ENCODE peak calls at places on chromosomes 11 and 22, in nine cellular contexts. T is endothelial cell of umbilical vein, W is A549, V is uterus, X is adrenal gland, Z is heart left ventricle, K is IMR-90, N is transverse colon, J is esophagus muscularis mucosa. S is an unnamed sample.

GRCh38 chr22:29811377-29811776 is 26.7 kb downstream of the ASCC2 start:
- DNase-seq in T (no peak), W (peak), V (no peak), X (no peak), Z (no peak), K (no peak), N (peak), J (no peak), S (no peak)

GRCh38 chr22:23213031-23213555 is 32.8 kb downstream of the BCR start:
- DNase-seq in T (no peak), W (no peak), V (no peak), X (peak), Z (no peak), K (no peak), N (no peak), J (no peak), S (no peak)

GRCh38 chr11:44681698-44682097 is 45.1 kb upstream of the TSPAN18 start:
- DNase-seq in T (peak), W (no peak), V (no peak), X (peak), Z (no peak), K (peak), N (no peak), J (no peak), S (no peak)

GRCh38 chr11:67503119-67504022 is 1.8 kb downstream of the PITPNM1 start:
- DNase-seq in T (no peak), W (no peak), V (no peak), X (no peak), Z (no peak), K (no peak), N (no peak), J (no peak), S (no peak)

GRCh38 chr11:46537851-46538295 is 56.0 kb downstream of the AMBRA1 start:
- DNase-seq in T (peak), W (peak), V (peak), X (peak), Z (peak), K (peak), N (peak), J (no peak), S (peak)

GRCh38 chr22:38027487-38027886 is 29.7 kb upstream of the PICK1 start:
- DNase-seq in T (no peak), W (no peak), V (no peak), X (no peak), Z (no peak), K (no peak), N (no peak), J (no peak), S (no peak)

GRCh38 chr11:102680945-102681344 is 24.6 kb downstream of the MMP27 start:
- DNase-seq in T (no peak), W (no peak), V (no peak), X (no peak), Z (no peak), K (no peak), N (no peak), J (peak), S (no peak)

GRCh38 chr11:119382101-119382500 is 611 bp upstream of the USP2 start:
- DNase-seq in T (no peak), W (no peak), V (no peak), X (no peak), Z (no peak), K (no peak), N (no peak), J (no peak), S (no peak)

GRCh38 chr11:57555393-57555792 is 12.1 kb downstream of the UBE2L6 start:
- DNase-seq in T (no peak), W (no peak), V (no peak), X (no peak), Z (no peak), K (no peak), N (no peak), J (no peak), S (no peak)

GRCh38 chr11:57770793-57771192 is 9.2 kb downstream of the CTNND1 start:
- DNase-seq in T (no peak), W (no peak), V (no peak), X (no peak), Z (no peak), K (no peak), N (no peak), J (no peak), S (no peak)

GRCh38 chr11:75351541-75352416 is at the start of gene ARRB1:
- DNase-seq in T (no peak), W (peak), V (peak), X (peak), Z (peak), K (no peak), N (peak), J (no peak), S (peak)

GRCh38 chr22:27317156-27317555 is 484.4 kb downstream of the MN1 start:
- DNase-seq in T (no peak), W (peak), V (no peak), X (no peak), Z (no peak), K (no peak), N (peak), J (no peak), S (no peak)

GRCh38 chr22:29216011-29216872 is 10.5 kb downstream of the EMID1 start:
- DNase-seq in T (no peak), W (no peak), V (no peak), X (no peak), Z (no peak), K (no peak), N (no peak), J (no peak), S (no peak)

GRCh38 chr11:67494371-67495233 is 10.6 kb downstream of the PITPNM1 start:
- DNase-seq in T (no peak), W (no peak), V (no peak), X (no peak), Z (no peak), K (no peak), N (no peak), J (no peak), S (no peak)

GRCh38 chr11:103867481-103867880 is 169.0 kb upstream of the DDI1 start:
- DNase-seq in T (no peak), W (no peak), V (no peak), X (no peak), Z (no peak), K (no peak), N (no peak), J (no peak), S (no peak)

GRCh38 chr11:41201156-41201555 is 258.3 kb downstream of the LRRC4C start:
- DNase-seq in T (no peak), W (peak), V (no peak), X (peak), Z (no peak), K (peak), N (no peak), J (no peak), S (peak)

GRCh38 chr11:85961930-85962363 is 106.8 kb downstream of the CCDC83 start:
- DNase-seq in T (peak), W (no peak), V (no peak), X (no peak), Z (no peak), K (peak), N (no peak), J (no peak), S (no peak)

GRCh38 chr11:20544536-20545237 is 54.7 kb upstream of the SLC6A5 start:
- DNase-seq in T (no peak), W (no peak), V (no peak), X (no peak), Z (no peak), K (no peak), N (no peak), J (no peak), S (no peak)

GRCh38 chr11:12280838-12281565 is 96.4 kb upstream of the PARVA start:
- DNase-seq in T (no peak), W (no peak), V (no peak), X (no peak), Z (no peak), K (peak), N (no peak), J (no peak), S (no peak)

GRCh38 chr11:105610796-105611361 is 1.0 kb downstream of the GRIA4 start:
- DNase-seq in T (peak), W (no peak), V (no peak), X (no peak), Z (no peak), K (no peak), N (no peak), J (no peak), S (no peak)

DNA sequence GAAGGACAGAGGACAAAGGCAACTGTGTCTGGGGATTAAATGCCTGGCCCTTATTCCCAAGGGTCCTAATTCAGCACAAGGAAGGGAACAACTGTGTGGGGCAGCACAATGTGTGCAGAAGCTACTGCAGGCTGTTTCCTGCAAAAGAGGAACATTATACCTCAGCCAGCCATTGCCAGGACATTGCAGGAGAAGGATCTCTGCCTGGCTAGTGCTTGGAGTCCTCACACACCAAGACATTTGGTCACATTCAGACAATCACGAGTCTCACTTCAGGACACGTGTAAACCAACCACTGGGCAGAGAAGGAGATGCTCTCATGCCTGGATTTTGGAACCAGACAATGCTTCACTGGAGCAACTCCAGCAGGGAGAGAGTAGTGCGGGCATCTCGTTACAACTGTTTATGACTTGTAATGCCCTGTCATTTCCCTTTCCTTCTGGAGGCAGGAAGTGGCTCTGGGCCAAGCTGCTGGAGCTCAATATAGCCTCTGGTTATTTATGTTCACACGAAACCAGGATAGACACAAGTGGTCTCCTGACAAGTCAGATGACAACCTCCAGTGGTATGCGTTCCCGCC is 23.9 kb upstream of the ZC3H12C start:
- DNase-seq in T (peak), W (no peak), V (no peak), X (peak), Z (peak), K (peak), N (peak), J (no peak), S (no peak)
- TF ChIP-seq POLR2A in T (peak), W (no peak), V (no peak), X (no peak), Z (no peak), K (no peak), N (no peak), J (no peak), S (no peak)

GRCh38 chr11:111734383-111735261 is 31.6 kb downstream of the PPP2R1B start:
- DNase-seq in T (peak), W (no peak), V (peak), X (no peak), Z (no peak), K (no peak), N (no peak), J (no peak), S (no peak)

GRCh38 chr11:111736621-111737055 is 29.6 kb downstream of the PPP2R1B start:
- DNase-seq in T (no peak), W (no peak), V (no peak), X (no peak), Z (no peak), K (no peak), N (no peak), J (no peak), S (no peak)

GRCh38 chr11:111733655-111734088 is 32.5 kb downstream of the PPP2R1B start:
- DNase-seq in T (no peak), W (no peak), V (peak), X (peak), Z (peak), K (no peak), N (no peak), J (no peak), S (no peak)

GRCh38 chr11:111736191-111736590 is 30.0 kb downstream of the PPP2R1B start:
- DNase-seq in T (no peak), W (no peak), V (peak), X (no peak), Z (no peak), K (peak), N (no peak), J (no peak), S (no peak)

DNA sequence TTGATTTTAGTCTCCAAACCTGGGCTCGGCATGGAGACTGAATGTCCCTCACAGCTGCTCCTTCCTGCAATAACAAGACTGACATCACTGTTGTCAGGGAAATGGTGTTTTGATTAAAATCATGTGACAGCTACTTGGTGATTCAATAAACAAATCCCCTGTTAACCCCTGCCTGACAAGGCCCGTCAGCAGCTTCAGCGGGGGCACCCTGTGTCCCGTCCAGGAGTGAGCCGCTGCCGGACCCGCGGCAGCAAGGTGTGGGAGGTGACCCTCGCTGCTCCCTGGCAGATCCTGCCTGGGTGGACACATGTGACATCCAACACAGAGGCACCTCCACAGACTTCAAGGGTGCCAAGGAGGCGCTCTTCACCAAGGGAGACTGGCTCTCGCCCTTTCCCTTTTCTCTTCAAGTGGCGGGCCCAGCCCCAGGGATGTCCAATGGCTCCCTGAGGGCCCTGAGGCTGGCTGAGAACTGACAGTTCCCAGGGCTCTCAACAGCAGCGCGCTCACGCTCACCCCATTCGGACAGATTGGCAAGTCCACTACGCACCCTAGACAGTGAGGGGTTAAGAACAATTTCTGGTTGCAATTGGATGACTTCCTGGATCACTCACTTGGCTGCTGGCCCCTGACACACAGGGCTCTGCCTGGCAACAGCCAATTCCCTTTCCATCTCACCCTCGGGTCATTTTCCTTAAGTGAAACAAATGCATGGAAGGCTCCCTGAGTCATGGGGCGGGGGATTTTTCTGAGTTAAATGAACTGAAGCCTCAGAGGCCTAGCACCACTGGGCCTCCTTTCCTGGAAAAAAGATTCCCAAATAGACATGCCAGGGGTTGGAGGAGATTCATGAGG is 30.7 kb downstream of the PPP2R1B start:
- DNase-seq in T (peak), W (peak), V (peak), X (peak), Z (peak), K (peak), N (peak), J (no peak), S (peak)
- TF ChIP-seq POLR2A in T (peak), W (no peak), V (peak), X (no peak), Z (peak), K (peak), N (no peak), J (no peak), S (no peak)

GRCh38 chr11:62705880-62706831 is 1.1 kb downstream of the BSCL2 start:
- DNase-seq in T (peak), W (peak), V (peak), X (peak), Z (peak), K (peak), N (peak), J (peak), S (peak)
- TF ChIP-seq POLR2A in T (peak), W (peak), V (no peak), X (peak), Z (peak), K (peak), N (peak), J (no peak), S (peak)

GRCh38 chr11:3040881-3041280 is 16.3 kb downstream of the CARS1 start:
- DNase-seq in T (no peak), W (no peak), V (no peak), X (no peak), Z (no peak), K (no peak), N (no peak), J (no peak), S (no peak)

GRCh38 chr11:3043315-3043871 is 13.8 kb downstream of the CARS1 start:
- DNase-seq in T (no peak), W (no peak), V (peak), X (peak), Z (peak), K (no peak), N (peak), J (no peak), S (no peak)

GRCh38 chr11:3042496-3043314 is 14.5 kb downstream of the CARS1 start:
- DNase-seq in T (no peak), W (no peak), V (no peak), X (peak), Z (no peak), K (no peak), N (no peak), J (no peak), S (no peak)

GRCh38 chr11:3044004-3044403 is 13.2 kb downstream of the CARS1 start:
- DNase-seq in T (no peak), W (no peak), V (no peak), X (peak), Z (no peak), K (peak), N (no peak), J (no peak), S (no peak)

GRCh38 chr11:3041699-3042098 is 15.5 kb downstream of the CARS1 start:
- DNase-seq in T (no peak), W (no peak), V (no peak), X (peak), Z (peak), K (no peak), N (no peak), J (no peak), S (no peak)
- TF ChIP-seq POLR2A in T (no peak), W (no peak), V (no peak), X (no peak), Z (no peak), K (no peak), N (no peak), J (no peak), S (no peak)

GRCh38 chr11:34825670-34826383 is 90.4 kb downstream of the APIP start:
- DNase-seq in T (no peak), W (no peak), V (no peak), X (no peak), Z (no peak), K (no peak), N (peak), J (no peak), S (no peak)
- TF ChIP-seq POLR2A in T (no peak), W (no peak), V (no peak), X (no peak), Z (no peak), K (no peak), N (peak), J (no peak), S (no peak)

GRCh38 chr11:14645247-14645912 is 1.8 kb downstream of the PDE3B start:
- DNase-seq in T (peak), W (no peak), V (no peak), X (no peak), Z (no peak), K (peak), N (no peak), J (no peak), S (peak)

GRCh38 chr11:14643697-14644395 is at the start of gene PDE3B:
- DNase-seq in T (peak), W (peak), V (peak), X (peak), Z (peak), K (peak), N (peak), J (no peak), S (peak)

GRCh38 chr11:14642873-14643696 is 519 bp upstream of the PDE3B start:
- DNase-seq in T (no peak), W (peak), V (no peak), X (no peak), Z (no peak), K (no peak), N (peak), J (no peak), S (peak)

GRCh38 chr11:14645985-14646900 is 2.6 kb downstream of the PDE3B start:
- DNase-seq in T (no peak), W (no peak), V (no peak), X (no peak), Z (no peak), K (no peak), N (no peak), J (no peak), S (peak)

DNA sequence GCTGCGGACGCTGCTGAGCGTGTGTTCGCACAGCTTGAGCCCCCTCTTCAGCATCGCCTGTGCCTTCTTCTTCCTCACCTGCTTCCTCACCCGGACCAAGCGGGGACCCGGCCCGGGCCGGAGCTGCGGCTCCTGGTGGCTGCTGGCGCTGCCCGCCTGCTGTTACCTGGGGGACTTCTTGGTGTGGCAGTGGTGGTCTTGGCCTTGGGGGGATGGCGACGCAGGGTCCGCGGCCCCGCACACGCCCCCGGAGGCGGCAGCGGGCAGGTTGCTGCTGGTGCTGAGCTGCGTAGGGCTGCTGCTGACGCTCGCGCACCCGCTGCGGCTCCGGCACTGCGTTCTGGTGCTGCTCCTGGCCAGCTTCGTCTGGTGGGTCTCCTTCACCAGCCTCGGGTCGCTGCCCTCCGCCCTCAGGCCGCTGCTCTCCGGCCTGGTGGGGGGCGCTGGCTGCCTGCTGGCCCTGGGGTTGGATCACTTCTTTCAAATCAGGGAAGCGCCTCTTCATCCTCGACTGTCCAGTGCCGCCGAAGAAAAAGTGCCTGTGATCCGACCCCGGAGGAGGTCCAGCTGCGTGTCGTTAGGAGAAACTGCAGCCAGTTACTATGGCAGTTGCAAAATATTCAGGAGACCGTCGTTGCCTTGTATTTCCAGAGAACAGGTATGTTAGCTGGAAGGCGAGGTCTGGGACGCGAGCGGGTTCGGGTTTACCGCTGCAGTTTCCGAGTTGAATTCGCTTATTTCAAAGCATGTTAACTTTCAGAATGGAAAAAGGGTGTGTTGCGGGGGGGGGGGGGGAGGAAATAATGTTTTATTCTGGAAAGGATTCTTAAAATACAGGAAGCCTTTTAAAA is 1.0 kb downstream of the PDE3B start:
- DNase-seq in T (peak), W (peak), V (no peak), X (peak), Z (peak), K (no peak), N (peak), J (no peak), S (peak)
- TF ChIP-seq POLR2A in T (no peak), W (no peak), V (no peak), X (peak), Z (no peak), K (no peak), N (no peak), J (no peak), S (no peak)

GRCh38 chr11:17073370-17074027 is 4.0 kb downstream of the RPS13 start:
- DNase-seq in T (no peak), W (no peak), V (no peak), X (no peak), Z (no peak), K (no peak), N (no peak), J (no peak), S (no peak)

GRCh38 chr11:17077240-17077519 is 287 bp downstream of the RPS13 start:
- DNase-seq in T (no peak), W (no peak), V (no peak), X (no peak), Z (no peak), K (no peak), N (no peak), J (peak), S (no peak)

GRCh38 chr11:17075506-17075905 is 2.0 kb downstream of the RPS13 start:
- DNase-seq in T (no peak), W (no peak), V (no peak), X (no peak), Z (no peak), K (no peak), N (no peak), J (no peak), S (no peak)

GRCh38 chr11:17076517-17077239 is 789 bp downstream of the RPS13 start:
- DNase-seq in T (no peak), W (no peak), V (no peak), X (peak), Z (no peak), K (peak), N (no peak), J (no peak), S (peak)

GRCh38 chr11:17077520-17078401 is at the start of gene RPS13:
- DNase-seq in T (peak), W (peak), V (peak), X (peak), Z (peak), K (peak), N (peak), J (peak), S (peak)
- TF ChIP-seq POLR2A in T (peak), W (peak), V (peak), X (peak), Z (peak), K (peak), N (peak), J (peak), S (peak)

S was measured in erythroblast.